ENCODE peak calls at places on chromosomes 1 and 21, in nine cellular contexts. A, P, F, C, B, Z, L, G and I are unnamed samples.

GRCh38 chr1:2101531-2101930 is 51.3 kb downstream of the PRKCZ start:
- DNase-seq in A (no peak), P (no peak), F (no peak), C (no peak), B (no peak), Z (no peak), L (no peak), G (no peak), I (no peak)

GRCh38 chr1:219548386-219548785 is 64.5 kb downstream of the ZC3H11B start:
- DNase-seq in A (no peak), P (no peak), F (no peak), C (no peak), B (no peak), Z (no peak), L (no peak), G (no peak), I (no peak)

GRCh38 chr1:17922833-17923232 is 167.7 kb downstream of the ACTL8 start:
- DNase-seq in A (no peak), P (peak; percentile 24), F (no peak), C (peak; percentile 34), B (peak; percentile 52), Z (peak; percentile 15), L (no peak), G (peak; percentile 28), I (no peak)

GRCh38 chr21:28237661-28238060 is 755.0 kb downstream of the LTN1 start:
- DNase-seq in A (no peak), P (no peak), F (no peak), C (peak; percentile 35), B (no peak), Z (no peak), L (no peak), G (no peak), I (no peak)

GRCh38 chr1:246978281-246978680 is 29.6 kb downstream of the ZNF695 start:
- DNase-seq in A (no peak), P (no peak), F (no peak), C (no peak), B (no peak), Z (no peak), L (no peak), G (no peak), I (no peak)

GRCh38 chr1:162612606-162613400 is 19.5 kb upstream of the DDR2 start:
- DNase-seq in A (no peak), P (no peak), F (no peak), C (peak; percentile 78), B (no peak), Z (peak; percentile 77), L (no peak), G (peak; percentile 77), I (no peak)

GRCh38 chr1:208221291-208221622 is 22.9 kb downstream of the PLXNA2 start:
- DNase-seq in A (no peak), P (no peak), F (no peak), C (no peak), B (no peak), Z (peak; percentile 69), L (no peak), G (no peak), I (no peak)

GRCh38 chr1:206784471-206784903 is 12.2 kb upstream of the IL10 start:
- DNase-seq in A (no peak), P (no peak), F (no peak), C (no peak), B (no peak), Z (no peak), L (no peak), G (no peak), I (no peak)

GRCh38 chr1:147539122-147539575 is 2.2 kb upstream of the BCL9 start:
- DNase-seq in A (peak; percentile 59), P (no peak), F (peak; percentile 58), C (peak; percentile 53), B (peak; percentile 8), Z (peak; percentile 98), L (peak; percentile 80), G (peak; percentile 94), I (no peak)

GRCh38 chr1:44012941-44013609 is 18.2 kb downstream of the SLC6A9 start:
- DNase-seq in A (no peak), P (no peak), F (no peak), C (no peak), B (no peak), Z (no peak), L (no peak), G (no peak), I (no peak)

GRCh38 chr1:205321109-205321958 is at the start of gene NUAK2:
- DNase-seq in A (peak; percentile 48), P (peak; percentile 91), F (no peak), C (peak; percentile 91), B (peak; percentile 93), Z (peak; percentile 82), L (peak; percentile 61), G (peak; percentile 89), I (peak; percentile 95)

GRCh38 chr1:76867342-76868130 is at the start of gene ST6GALNAC5:
- DNase-seq in A (no peak), P (no peak), F (no peak), C (no peak), B (peak; percentile 36), Z (peak; percentile 38), L (no peak), G (peak; percentile 11), I (peak; percentile 56)

GRCh38 chr1:86259390-86259789 is 102.8 kb upstream of the COL24A1 start:
- DNase-seq in A (no peak), P (no peak), F (no peak), C (no peak), B (no peak), Z (peak; percentile 26), L (no peak), G (peak; percentile 21), I (no peak)

DNA sequence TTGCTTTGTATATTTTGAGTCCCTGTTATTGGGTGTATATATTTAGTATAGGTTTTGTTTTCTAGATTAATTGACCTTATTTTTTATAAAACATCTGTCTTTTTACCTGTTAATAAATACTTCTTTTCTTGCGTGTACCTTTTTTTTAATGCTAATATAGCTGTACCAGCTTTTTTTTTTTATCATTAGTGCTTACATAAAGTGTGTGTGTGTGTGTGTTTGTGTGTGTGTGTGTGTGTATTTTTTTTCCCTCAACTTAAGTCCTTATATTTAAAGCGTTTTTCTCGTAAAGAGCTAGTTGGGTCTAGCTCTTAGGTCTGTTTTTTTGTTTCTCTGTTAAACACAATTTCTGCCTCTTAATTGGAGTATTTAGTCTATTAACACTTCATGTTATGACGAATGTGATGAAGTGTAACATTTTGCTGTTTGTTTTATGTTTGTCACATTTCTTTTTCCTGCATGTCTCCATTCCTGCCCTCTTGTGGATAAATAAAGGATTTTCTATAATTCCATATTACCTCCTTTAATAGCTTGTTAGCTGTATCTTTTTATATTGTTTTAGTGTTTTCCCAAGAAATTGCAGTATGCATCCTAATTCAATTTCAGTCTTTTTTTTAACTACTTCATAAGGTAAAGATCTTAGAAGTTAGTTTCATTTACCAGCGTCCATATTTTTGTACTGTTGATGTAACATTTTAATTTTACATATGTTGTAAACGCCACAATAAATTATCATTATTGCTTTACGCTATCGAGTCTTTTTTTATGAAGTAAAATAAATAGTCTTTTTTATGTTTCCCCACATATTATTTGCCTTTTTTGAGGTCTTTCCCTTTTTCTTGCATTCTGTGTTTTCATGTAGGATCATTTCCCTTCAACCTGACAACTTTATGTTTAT is 4.3 kb downstream of the PRMT2 start:
- DNase-seq in A (no peak), P (no peak), F (no peak), C (no peak), B (no peak), Z (peak; percentile 49), L (no peak), G (peak; percentile 57), I (no peak)
- TF ChIP-seq CTCF in A (no peak), P (peak; percentile 38), F (peak; percentile 38), C (peak; percentile 38), B (peak; percentile 65), Z (no peak), L (peak; percentile 56), G (peak; percentile 42), I (no peak)

DNA sequence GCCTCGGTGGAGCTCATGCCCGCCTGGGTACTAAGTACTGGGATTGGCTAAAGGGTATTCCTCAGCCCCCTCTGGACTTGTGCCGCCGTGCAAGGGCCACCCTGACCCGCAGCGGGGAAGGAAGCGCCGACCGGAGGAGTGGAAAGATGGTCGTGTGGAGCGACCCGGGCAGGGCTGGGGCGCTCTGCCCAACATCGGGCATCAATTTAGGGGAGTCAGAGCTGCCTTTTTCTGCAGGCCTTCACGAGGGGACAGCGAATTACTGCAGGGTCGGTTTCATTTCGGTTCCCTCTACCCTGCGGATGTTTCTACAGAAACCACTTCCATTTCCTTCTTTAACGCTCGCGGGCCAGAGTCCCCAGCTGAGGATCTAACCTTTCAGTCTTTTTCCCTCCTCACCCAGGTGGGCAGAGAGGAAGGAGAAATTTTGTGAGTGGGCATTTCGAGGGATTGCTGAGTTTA is 986 bp downstream of the TOR1AIP1 start:
- DNase-seq in A (no peak), P (no peak), F (no peak), C (no peak), B (no peak), Z (no peak), L (no peak), G (no peak), I (no peak)
- TF ChIP-seq CTCF in A (no peak), P (no peak), F (no peak), C (no peak), B (no peak), Z (no peak), L (no peak), G (no peak), I (no peak)

DNA sequence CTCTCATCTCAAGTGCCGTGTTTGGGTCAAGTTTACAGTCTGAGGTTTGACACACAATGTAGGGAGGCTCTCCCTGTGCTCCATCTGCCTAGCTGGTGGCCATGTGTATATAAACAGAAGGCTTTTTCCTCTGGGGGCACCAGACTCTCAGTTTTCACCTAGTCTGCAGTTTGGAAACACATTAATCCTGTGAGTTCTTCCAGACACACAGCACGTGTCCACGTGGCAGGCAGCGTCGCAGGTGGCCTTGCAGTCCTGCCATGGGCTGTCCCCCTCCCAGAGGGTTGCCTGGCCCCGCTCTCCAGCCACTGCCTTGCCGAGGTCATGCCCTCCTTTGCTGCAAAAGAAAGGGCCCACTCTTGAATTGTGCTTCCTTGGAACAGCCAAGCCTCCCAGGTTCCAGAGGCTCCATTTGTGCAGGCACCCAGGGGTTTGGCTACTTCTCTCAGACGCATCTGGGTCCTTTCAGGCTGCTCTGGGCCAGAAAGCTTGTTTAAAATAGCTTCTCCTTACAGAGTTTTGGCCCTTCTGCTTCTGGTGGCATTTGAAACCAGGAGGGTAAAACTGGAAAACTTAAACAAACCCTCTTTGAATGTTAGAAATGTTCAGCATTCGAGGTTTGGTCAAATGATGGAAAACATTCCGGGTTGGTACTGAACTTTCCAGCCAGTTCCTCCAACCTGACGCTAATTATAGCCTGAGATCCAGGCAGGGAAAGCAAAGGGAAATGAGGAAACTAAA is 4.4 kb upstream of the RUNX1 start:
- DNase-seq in A (no peak), P (no peak), F (no peak), C (no peak), B (peak; percentile 15), Z (no peak), L (no peak), G (peak; percentile 10), I (no peak)
- TF ChIP-seq CTCF in A (peak; percentile 17), P (no peak), F (peak; percentile 28), C (no peak), B (no peak), Z (no peak), L (peak; percentile 14), G (no peak), I (no peak)

DNA sequence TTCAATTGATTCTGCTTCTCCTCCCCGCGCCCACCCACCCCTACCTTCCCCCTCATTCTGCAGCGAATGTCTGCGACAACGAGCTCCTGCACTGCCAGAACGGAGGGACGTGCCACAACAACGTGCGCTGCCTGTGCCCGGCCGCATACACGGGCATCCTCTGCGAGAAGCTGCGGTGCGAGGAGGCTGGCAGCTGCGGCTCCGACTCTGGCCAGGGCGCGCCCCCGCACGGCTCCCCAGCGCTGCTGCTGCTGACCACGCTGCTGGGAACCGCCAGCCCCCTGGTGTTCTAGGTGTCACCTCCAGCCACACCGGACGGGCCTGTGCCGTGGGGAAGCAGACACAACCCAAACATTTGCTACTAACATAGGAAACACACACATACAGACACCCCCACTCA is 339.7 kb downstream of the NTNG1 start:
- DNase-seq in A (no peak), P (no peak), F (no peak), C (no peak), B (no peak), Z (peak; percentile 5), L (no peak), G (no peak), I (no peak)
- TF ChIP-seq CTCF in A (no peak), P (no peak), F (no peak), C (no peak), B (no peak), Z (no peak), L (no peak), G (no peak), I (no peak)